ENCODE peak calls at places on chromosomes 2 and 18, in eight cellular contexts. F, R, O, H, G, U, D and S are unnamed samples.

GRCh38 chr18:44411277-44411900 is 269.3 kb upstream of the SETBP1 start:
- DNase-seq in O (no peak), G (no peak), U (no peak), R (no peak), D (no peak), H (no peak), F (no peak), S (no peak)

GRCh38 chr2:232632904-232633412 is 446 bp upstream of the EFHD1 start:
- DNase-seq in F (peak; percentile 83), D (no peak), H (peak; percentile 93), R (peak; percentile 24), G (no peak), U (no peak), O (no peak), S (peak; percentile 76)

GRCh38 chr2:74399785-74400184 is 19.7 kb upstream of the DCTN1 start:
- DNase-seq in O (no peak), U (peak; percentile 40), H (no peak), D (peak; percentile 61), F (no peak), G (no peak), R (peak; percentile 45), S (no peak)

GRCh38 chr2:20573611-20574422 is 77.1 kb downstream of the HS1BP3 start:
- DNase-seq in R (no peak), D (no peak), O (no peak), G (peak; percentile 34), H (peak; percentile 83), F (no peak), U (peak; percentile 89), S (peak; percentile 79)

GRCh38 chr18:30465131-30465530 is 577.4 kb downstream of the DSC3 start:
- DNase-seq in G (no peak), U (no peak), H (no peak), O (no peak), D (no peak), F (no peak), R (no peak), S (no peak)

GRCh38 chr2:156465573-156465972 is 29.4 kb downstream of the GPD2 start:
- DNase-seq in G (no peak), H (no peak), D (no peak), U (no peak), F (no peak), O (no peak), R (no peak), S (no peak)

GRCh38 chr2:188524519-188525113 is 232.9 kb downstream of the GULP1 start:
- DNase-seq in G (peak; percentile 11), R (peak; percentile 10), U (peak; percentile 69), O (no peak), F (no peak), D (peak; percentile 13), H (no peak), S (no peak)

GRCh38 chr2:69659349-69659748 is 15.8 kb upstream of the AAK1 start:
- DNase-seq in D (no peak), G (no peak), F (no peak), O (no peak), R (no peak), H (no peak), U (no peak), S (no peak)

GRCh38 chr2:28828382-28828781 is 17.7 kb downstream of the SPDYA start:
- DNase-seq in H (no peak), O (no peak), F (no peak), D (no peak), U (peak; percentile 49), R (no peak), G (no peak), S (no peak)

GRCh38 chr2:159571540-159572260 is 44.6 kb downstream of the BAZ2B start:
- DNase-seq in U (no peak), D (no peak), G (no peak), F (no peak), O (no peak), R (no peak), H (no peak), S (no peak)

GRCh38 chr18:25364732-25365131 is 12.8 kb upstream of the ZNF521 start:
- DNase-seq in U (no peak), H (no peak), R (no peak), O (no peak), F (no peak), G (no peak), D (no peak), S (no peak)
- H3K27ac ChIP-seq in U (no peak overlapping the region), H (no peak overlapping the region), R (no peak overlapping the region), O (no peak overlapping the region), F (no peak overlapping the region), G (no peak overlapping the region), D (no peak overlapping the region), S (no peak overlapping the region)

GRCh38 chr2:51705418-51705817 is 673.5 kb upstream of the NRXN1 start:
- DNase-seq in F (no peak), O (no peak), G (no peak), H (no peak), R (no peak), D (no peak), U (no peak), S (no peak)

GRCh38 chr2:51711761-51712160 is 679.8 kb upstream of the NRXN1 start:
- DNase-seq in H (no peak), U (peak; percentile 34), O (no peak), G (no peak), F (no peak), R (no peak), D (no peak), S (no peak)

GRCh38 chr2:51706220-51706619 is 674.3 kb upstream of the NRXN1 start:
- DNase-seq in H (no peak), G (no peak), R (no peak), U (no peak), F (no peak), D (no peak), O (no peak), S (no peak)

GRCh38 chr2:51707625-51708024 is 675.7 kb upstream of the NRXN1 start:
- DNase-seq in R (no peak), U (no peak), D (no peak), H (no peak), G (no peak), O (no peak), F (no peak), S (no peak)

DNA sequence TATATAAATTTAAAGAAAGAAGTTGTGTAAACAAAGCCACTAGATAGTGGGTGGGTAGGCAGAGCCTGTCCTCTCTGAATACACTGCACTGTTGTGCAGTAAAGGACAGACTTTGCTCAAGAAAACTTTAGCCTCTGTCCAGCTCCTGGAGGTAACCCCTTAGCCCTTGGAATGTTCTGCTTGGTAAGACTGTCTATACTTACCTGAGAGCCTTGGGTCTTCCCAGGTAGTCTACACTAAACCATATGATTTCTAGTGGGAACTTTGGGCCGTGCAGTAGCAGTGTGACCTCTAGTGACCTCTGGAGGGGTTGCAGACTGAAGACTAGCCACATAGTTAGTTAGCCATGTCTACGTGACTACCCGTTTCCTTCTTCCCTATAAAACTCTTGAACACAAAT is 678.3 kb upstream of the NRXN1 start:
- DNase-seq in G (no peak), U (no peak), R (no peak), F (no peak), H (no peak), O (no peak), D (peak; percentile 2), S (no peak)
- TF ChIP-seq CTCF in G (no peak), U (no peak), R (peak; percentile 16), F (no peak), H (no peak), O (no peak), D (no peak), S (peak; percentile 24)

GRCh38 chr2:210177769-210178168 is 6.6 kb upstream of the KANSL1L start:
- DNase-seq in R (no peak), U (no peak), F (no peak), G (no peak), D (no peak), H (no peak), O (no peak), S (no peak)
- H3K27ac ChIP-seq in R (no peak overlapping the region), U (no peak overlapping the region), F (no peak overlapping the region), G (no peak overlapping the region), D (no peak overlapping the region), H (no peak overlapping the region), O (no peak overlapping the region), S (no peak overlapping the region)

DNA sequence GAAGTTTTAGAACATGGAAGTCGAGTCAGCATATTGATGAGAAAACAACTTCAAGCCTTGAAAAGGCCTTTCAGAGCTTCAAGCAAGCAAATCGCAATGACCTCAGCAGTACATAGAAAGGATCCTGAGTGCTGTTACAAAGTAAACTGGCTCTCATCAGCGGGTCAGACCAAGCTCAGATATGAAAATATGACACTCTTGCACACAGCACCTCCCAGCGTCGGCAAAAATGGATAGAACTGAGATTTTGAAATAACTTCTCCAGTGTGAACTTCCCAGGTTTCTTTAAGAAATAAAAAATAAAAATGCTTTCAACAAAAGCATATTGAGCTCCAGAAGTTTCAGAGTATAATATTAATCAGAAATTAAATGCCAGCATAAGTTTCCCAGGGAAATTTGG is 296.9 kb downstream of the FBXO15 start:
- DNase-seq in R (no peak), U (no peak), D (no peak), F (no peak), G (no peak), O (no peak), H (no peak), S (no peak)
- TF ChIP-seq CTCF in R (no peak), U (no peak), D (no peak), F (no peak), G (no peak), O (no peak), H (no peak), S (no peak)